ENCODE peak calls at places on chromosomes 12 and 14, in ten cellular contexts. One of them, this sample, is unnamed. For H3K9me3, the result is how much of the 10 kb centered on the place peaks cover.

GRCh38 chr14:32201816-32202467 is at the start of gene RNU6-7:
- DNase-seq in left ventricle myocardium inferior: peak
- DNase-seq in HCT116: no peak
- DNase-seq in psoas muscle: peak
- DNase-seq in esophagus muscularis mucosa: no peak
- DNase-seq in A549: peak
- DNase-seq in AG04450: no peak
- DNase-seq in PC-9: peak
- DNase-seq in A673: peak
- DNase-seq in heart left ventricle: peak
- DNase-seq in this sample: peak

GRCh38 chr12:75479963-75480461 is 543 bp upstream of the GLIPR1 start:
- DNase-seq in left ventricle myocardium inferior: no peak
- DNase-seq in HCT116: no peak
- DNase-seq in psoas muscle: no peak
- DNase-seq in esophagus muscularis mucosa: no peak
- DNase-seq in A549: no peak
- DNase-seq in AG04450: no peak
- DNase-seq in PC-9: no peak
- DNase-seq in A673: no peak
- DNase-seq in heart left ventricle: no peak
- DNase-seq in this sample: no peak

GRCh38 chr14:102917469-102918211 is 4.8 kb upstream of the AMN start:
- DNase-seq in left ventricle myocardium inferior: peak
- DNase-seq in HCT116: peak
- DNase-seq in psoas muscle: peak
- DNase-seq in esophagus muscularis mucosa: no peak
- DNase-seq in A549: peak
- DNase-seq in AG04450: no peak
- DNase-seq in PC-9: no peak
- DNase-seq in A673: peak
- DNase-seq in heart left ventricle: no peak
- DNase-seq in this sample: peak

GRCh38 chr14:104817930-104818713 is 17.2 kb downstream of the ZBTB42 start:
- DNase-seq in left ventricle myocardium inferior: no peak
- DNase-seq in HCT116: no peak
- DNase-seq in psoas muscle: no peak
- DNase-seq in esophagus muscularis mucosa: no peak
- DNase-seq in A549: no peak
- DNase-seq in AG04450: no peak
- DNase-seq in PC-9: peak
- DNase-seq in A673: no peak
- DNase-seq in heart left ventricle: no peak
- DNase-seq in this sample: no peak

GRCh38 chr12:113271853-113272561 is 50.7 kb downstream of the TPCN1 start:
- DNase-seq in left ventricle myocardium inferior: peak
- DNase-seq in HCT116: no peak
- DNase-seq in psoas muscle: peak
- DNase-seq in esophagus muscularis mucosa: peak
- DNase-seq in A549: no peak
- DNase-seq in AG04450: peak
- DNase-seq in PC-9: no peak
- DNase-seq in A673: no peak
- DNase-seq in heart left ventricle: peak
- DNase-seq in this sample: peak

GRCh38 chr12:69056743-69057515 is 124.0 kb upstream of the CPM start:
- DNase-seq in left ventricle myocardium inferior: no peak
- DNase-seq in HCT116: no peak
- DNase-seq in psoas muscle: no peak
- DNase-seq in esophagus muscularis mucosa: no peak
- DNase-seq in A549: no peak
- DNase-seq in AG04450: peak
- DNase-seq in PC-9: no peak
- DNase-seq in A673: no peak
- DNase-seq in heart left ventricle: no peak
- DNase-seq in this sample: no peak

GRCh38 chr12:52539024-52539820 is 13.7 kb downstream of the KRT71 start:
- DNase-seq in left ventricle myocardium inferior: no peak
- DNase-seq in HCT116: no peak
- DNase-seq in psoas muscle: no peak
- DNase-seq in esophagus muscularis mucosa: no peak
- DNase-seq in A549: peak
- DNase-seq in AG04450: peak
- DNase-seq in PC-9: peak
- DNase-seq in A673: peak
- DNase-seq in heart left ventricle: no peak
- DNase-seq in this sample: no peak

GRCh38 chr12:95857151-95857550 is 1.6 kb upstream of the SNRPF start:
- DNase-seq in left ventricle myocardium inferior: no peak
- DNase-seq in HCT116: no peak
- DNase-seq in psoas muscle: no peak
- DNase-seq in esophagus muscularis mucosa: no peak
- DNase-seq in A549: peak
- DNase-seq in AG04450: no peak
- DNase-seq in PC-9: no peak
- DNase-seq in A673: no peak
- DNase-seq in heart left ventricle: no peak
- DNase-seq in this sample: no peak

GRCh38 chr14:72679591-72680151 is 214.2 kb downstream of the DPF3 start:
- DNase-seq in left ventricle myocardium inferior: no peak
- DNase-seq in HCT116: no peak
- DNase-seq in psoas muscle: no peak
- DNase-seq in esophagus muscularis mucosa: no peak
- DNase-seq in A549: no peak
- DNase-seq in AG04450: no peak
- DNase-seq in PC-9: no peak
- DNase-seq in A673: no peak
- DNase-seq in heart left ventricle: no peak
- DNase-seq in this sample: peak

GRCh38 chr12:118704517-118704916 is 276.8 kb upstream of the SRRM4 start:
- DNase-seq in left ventricle myocardium inferior: no peak
- DNase-seq in HCT116: no peak
- DNase-seq in psoas muscle: no peak
- DNase-seq in esophagus muscularis mucosa: no peak
- DNase-seq in A549: peak
- DNase-seq in AG04450: no peak
- DNase-seq in PC-9: no peak
- DNase-seq in A673: no peak
- DNase-seq in heart left ventricle: no peak
- DNase-seq in this sample: no peak

GRCh38 chr14:106694638-106695393 is 1168.4 kb downstream of the TMEM121 start:
- DNase-seq in left ventricle myocardium inferior: peak
- DNase-seq in HCT116: no peak
- DNase-seq in psoas muscle: peak
- DNase-seq in esophagus muscularis mucosa: no peak
- DNase-seq in A549: peak
- DNase-seq in AG04450: no peak
- DNase-seq in PC-9: no peak
- DNase-seq in A673: peak
- DNase-seq in heart left ventricle: no peak
- DNase-seq in this sample: peak

GRCh38 chr12:52338241-52338960 is 17.2 kb upstream of the KRT83 start:
- DNase-seq in left ventricle myocardium inferior: no peak
- DNase-seq in HCT116: no peak
- DNase-seq in psoas muscle: no peak
- DNase-seq in esophagus muscularis mucosa: no peak
- DNase-seq in A549: no peak
- DNase-seq in AG04450: no peak
- DNase-seq in PC-9: no peak
- DNase-seq in A673: no peak
- DNase-seq in heart left ventricle: no peak
- DNase-seq in this sample: no peak

GRCh38 chr12:79766705-79767464 is 76.1 kb upstream of the PAWR start:
- DNase-seq in left ventricle myocardium inferior: no peak
- DNase-seq in HCT116: no peak
- DNase-seq in psoas muscle: no peak
- DNase-seq in esophagus muscularis mucosa: no peak
- DNase-seq in A549: no peak
- DNase-seq in AG04450: no peak
- DNase-seq in PC-9: no peak
- DNase-seq in A673: no peak
- DNase-seq in heart left ventricle: no peak
- DNase-seq in this sample: no peak

GRCh38 chr12:18320036-18320617 is 58.8 kb downstream of the PIK3C2G start:
- DNase-seq in left ventricle myocardium inferior: no peak
- DNase-seq in HCT116: peak
- DNase-seq in psoas muscle: no peak
- DNase-seq in esophagus muscularis mucosa: no peak
- DNase-seq in A549: peak
- DNase-seq in AG04450: peak
- DNase-seq in PC-9: peak
- DNase-seq in A673: peak
- DNase-seq in heart left ventricle: no peak
- DNase-seq in this sample: peak

GRCh38 chr12:91704446-91704845 is 441.2 kb downstream of the BTG1 start:
- DNase-seq in left ventricle myocardium inferior: no peak
- DNase-seq in HCT116: no peak
- DNase-seq in psoas muscle: no peak
- DNase-seq in esophagus muscularis mucosa: no peak
- DNase-seq in A549: peak
- DNase-seq in AG04450: no peak
- DNase-seq in PC-9: no peak
- DNase-seq in A673: no peak
- DNase-seq in heart left ventricle: no peak
- DNase-seq in this sample: no peak

GRCh38 chr12:82479511-82479910 is 121.2 kb downstream of the METTL25 start:
- DNase-seq in left ventricle myocardium inferior: no peak
- DNase-seq in HCT116: no peak
- DNase-seq in psoas muscle: no peak
- DNase-seq in esophagus muscularis mucosa: no peak
- DNase-seq in A549: no peak
- DNase-seq in AG04450: peak
- DNase-seq in PC-9: no peak
- DNase-seq in A673: peak
- DNase-seq in heart left ventricle: no peak
- DNase-seq in this sample: no peak

DNA sequence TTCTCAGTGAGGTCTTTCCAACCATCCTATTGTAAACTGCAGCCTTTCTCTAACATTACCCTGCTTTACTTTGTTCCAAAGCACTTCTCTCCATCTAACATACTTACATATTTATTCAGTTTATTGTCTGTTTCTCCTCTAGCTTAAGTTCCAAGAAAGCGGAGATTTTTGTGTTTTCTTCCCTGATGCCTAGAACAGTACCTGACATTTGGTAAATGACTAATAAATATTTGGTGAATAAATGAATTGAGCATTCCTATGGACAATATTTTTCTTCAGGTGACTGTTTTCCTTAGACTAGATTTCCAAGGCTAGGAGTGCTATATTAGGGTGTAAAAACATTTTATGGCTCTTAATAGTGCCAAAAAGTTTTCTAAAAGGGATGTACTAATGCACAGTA is 2.4 kb downstream of the RACGAP1 start:
- DNase-seq in left ventricle myocardium inferior: no peak
- DNase-seq in HCT116: no peak
- DNase-seq in psoas muscle: no peak
- DNase-seq in esophagus muscularis mucosa: no peak
- DNase-seq in A549: no peak
- DNase-seq in AG04450: no peak
- DNase-seq in PC-9: no peak
- DNase-seq in A673: no peak
- DNase-seq in heart left ventricle: no peak
- DNase-seq in this sample: no peak
- H3K4me3 ChIP-seq in left ventricle myocardium inferior: no peak
- H3K4me3 ChIP-seq in HCT116: no peak
- H3K4me3 ChIP-seq in psoas muscle: no peak
- H3K4me3 ChIP-seq in esophagus muscularis mucosa: no peak
- H3K4me3 ChIP-seq in A549: no peak
- H3K4me3 ChIP-seq in AG04450: no peak
- H3K4me3 ChIP-seq in PC-9: no peak
- H3K4me3 ChIP-seq in A673: peak
- H3K4me3 ChIP-seq in heart left ventricle: no peak
- H3K4me3 ChIP-seq in this sample: no peak

DNA sequence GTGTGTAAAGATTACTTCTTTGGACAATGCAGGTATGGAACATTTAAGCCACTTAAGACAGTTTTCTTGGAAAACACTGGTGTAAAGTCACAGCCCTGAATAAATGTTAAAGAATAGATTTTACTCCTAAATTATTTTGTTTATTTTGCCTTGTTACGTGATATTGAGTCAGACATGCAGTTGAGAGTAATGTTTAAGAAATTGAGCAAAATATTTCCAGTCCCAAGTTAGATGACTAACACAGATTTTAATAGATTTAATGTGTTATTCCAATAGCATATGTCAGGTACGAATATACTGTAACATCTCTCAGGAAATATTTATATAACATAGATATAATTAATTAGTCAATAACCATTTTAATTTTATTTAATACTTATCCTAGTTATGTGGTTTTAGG is 1361.7 kb downstream of the FSCB start:
- DNase-seq in left ventricle myocardium inferior: no peak
- DNase-seq in HCT116: no peak
- DNase-seq in psoas muscle: no peak
- DNase-seq in esophagus muscularis mucosa: no peak
- DNase-seq in A549: no peak
- DNase-seq in AG04450: peak
- DNase-seq in PC-9: no peak
- DNase-seq in A673: no peak
- DNase-seq in heart left ventricle: no peak
- DNase-seq in this sample: no peak
- H3K9me3 ChIP-seq in left ventricle myocardium inferior: under half
- H3K9me3 ChIP-seq in HCT116: under half
- H3K9me3 ChIP-seq in psoas muscle: under half
- H3K9me3 ChIP-seq in esophagus muscularis mucosa: under half
- H3K9me3 ChIP-seq in A549: under half
- H3K9me3 ChIP-seq in AG04450: under half
- H3K9me3 ChIP-seq in PC-9: under half
- H3K9me3 ChIP-seq in A673: under half
- H3K9me3 ChIP-seq in heart left ventricle: under half
- H3K9me3 ChIP-seq in this sample: under half

GRCh38 chr12:39365364-39366001 is 77.4 kb downstream of the KIF21A start:
- DNase-seq in left ventricle myocardium inferior: no peak
- DNase-seq in HCT116: no peak
- DNase-seq in psoas muscle: no peak
- DNase-seq in esophagus muscularis mucosa: no peak
- DNase-seq in A549: no peak
- DNase-seq in AG04450: no peak
- DNase-seq in PC-9: no peak
- DNase-seq in A673: no peak
- DNase-seq in heart left ventricle: no peak
- DNase-seq in this sample: no peak
- TF ChIP-seq CTCF in left ventricle myocardium inferior: peak
- TF ChIP-seq CTCF in HCT116: no peak
- TF ChIP-seq CTCF in psoas muscle: peak
- TF ChIP-seq CTCF in esophagus muscularis mucosa: peak
- TF ChIP-seq CTCF in A549: peak
- TF ChIP-seq CTCF in AG04450: no peak
- TF ChIP-seq CTCF in PC-9: peak
- TF ChIP-seq CTCF in A673: no peak
- TF ChIP-seq CTCF in heart left ventricle: no peak
- TF ChIP-seq CTCF in this sample: no peak

GRCh38 chr14:22898302-22898894 is 15.4 kb downstream of the REM2 start:
- DNase-seq in left ventricle myocardium inferior: no peak
- DNase-seq in HCT116: no peak
- DNase-seq in psoas muscle: no peak
- DNase-seq in esophagus muscularis mucosa: no peak
- DNase-seq in A549: peak
- DNase-seq in AG04450: peak
- DNase-seq in PC-9: no peak
- DNase-seq in A673: no peak
- DNase-seq in heart left ventricle: no peak
- DNase-seq in this sample: no peak
- H3K4me3 ChIP-seq in left ventricle myocardium inferior: no peak
- H3K4me3 ChIP-seq in HCT116: no peak
- H3K4me3 ChIP-seq in psoas muscle: no peak
- H3K4me3 ChIP-seq in esophagus muscularis mucosa: no peak
- H3K4me3 ChIP-seq in A549: no peak
- H3K4me3 ChIP-seq in AG04450: no peak
- H3K4me3 ChIP-seq in PC-9: no peak
- H3K4me3 ChIP-seq in A673: no peak
- H3K4me3 ChIP-seq in heart left ventricle: no peak
- H3K4me3 ChIP-seq in this sample: no peak

This sample was measured in BE2C.